ENCODE peak calls at places on chromosomes 12 and 14, in six cellular contexts. B is H1, Y is mesenchymal stem cell, X is IMR-90, I is H9, C is neuronal stem cell. D is an unnamed sample.

GRCh38 chr14:25049559-25050493 is at the start of gene STXBP6:
- DNase-seq in B (no peak), Y (peak; percentile 64), X (peak; percentile 65), I (peak; percentile 68), C (peak; percentile 71), D (peak; percentile 13)

GRCh38 chr14:95037273-95037672 is 120.1 kb downstream of the DICER1 start:
- DNase-seq in B (no peak), Y (no peak), X (no peak), I (no peak), C (no peak), D (no peak)

GRCh38 chr12:67410246-67410645 is 141.1 kb downstream of the CAND1 start:
- DNase-seq in B (no peak), Y (no peak), X (no peak), I (no peak), C (no peak), D (no peak)

GRCh38 chr12:2624543-2625266 is 170.1 kb upstream of the FKBP4 start:
- DNase-seq in B (peak; percentile 62), Y (peak; percentile 60), X (peak; percentile 59), I (peak; percentile 87), C (peak; percentile 36), D (peak; percentile 96)

GRCh38 chr14:76904100-76904739 is 78.0 kb downstream of the LRRC74A start:
- DNase-seq in B (no peak), Y (peak; percentile 96), X (peak; percentile 98), I (no peak), C (no peak), D (no peak)

GRCh38 chr14:74946659-74947281 is 8.6 kb downstream of the PGF start:
- DNase-seq in B (no peak), Y (no peak), X (no peak), I (no peak), C (no peak), D (no peak)

GRCh38 chr12:47990351-47991105 is 13.7 kb downstream of the COL2A1 start:
- DNase-seq in B (no peak), Y (no peak), X (peak; percentile 35), I (no peak), C (no peak), D (no peak)

GRCh38 chr12:8996682-8997405 is 7.5 kb downstream of the KLRG1 start:
- DNase-seq in B (no peak), Y (peak; percentile 71), X (peak; percentile 49), I (no peak), C (no peak), D (peak; percentile 59)

GRCh38 chr12:81598205-81598604 is 160.9 kb downstream of the PPFIA2 start:
- DNase-seq in B (no peak), Y (no peak), X (no peak), I (no peak), C (no peak), D (no peak)

GRCh38 chr14:76022991-76023390 is 37.4 kb downstream of the IFT43 start:
- DNase-seq in B (no peak), Y (no peak), X (peak; percentile 7), I (no peak), C (no peak), D (no peak)

GRCh38 chr14:37889087-37889486 is 293.7 kb downstream of the TTC6 start:
- DNase-seq in B (no peak), Y (no peak), X (no peak), I (no peak), C (no peak), D (no peak)

GRCh38 chr12:124694846-124695497 is 127.6 kb upstream of the NCOR2 start:
- DNase-seq in B (no peak), Y (no peak), X (peak; percentile 91), I (peak; percentile 29), C (no peak), D (peak; percentile 95)

GRCh38 chr14:64574370-64575115 is 24.8 kb downstream of the PPP1R36 start:
- DNase-seq in B (no peak), Y (no peak), X (no peak), I (no peak), C (no peak), D (no peak)

GRCh38 chr14:79602023-79602422 is 609.3 kb downstream of the DIO2 start:
- DNase-seq in B (no peak), Y (no peak), X (no peak), I (no peak), C (no peak), D (no peak)

GRCh38 chr12:108667349-108667748 is 33.7 kb upstream of the SELPLG start:
- DNase-seq in B (no peak), Y (peak; percentile 60), X (no peak), I (no peak), C (no peak), D (no peak)

GRCh38 chr12:108665608-108666202 is 32.0 kb upstream of the SELPLG start:
- DNase-seq in B (no peak), Y (no peak), X (no peak), I (no peak), C (no peak), D (no peak)

GRCh38 chr12:108668532-108668931 is 34.8 kb upstream of the SELPLG start:
- DNase-seq in B (no peak), Y (no peak), X (no peak), I (no peak), C (no peak), D (peak; percentile 43)

GRCh38 chr12:108664338-108665258 is 30.9 kb upstream of the SELPLG start:
- DNase-seq in B (peak; percentile 63), Y (peak; percentile 97), X (peak; percentile 95), I (peak; percentile 88), C (peak; percentile 80), D (peak; percentile 97)

DNA sequence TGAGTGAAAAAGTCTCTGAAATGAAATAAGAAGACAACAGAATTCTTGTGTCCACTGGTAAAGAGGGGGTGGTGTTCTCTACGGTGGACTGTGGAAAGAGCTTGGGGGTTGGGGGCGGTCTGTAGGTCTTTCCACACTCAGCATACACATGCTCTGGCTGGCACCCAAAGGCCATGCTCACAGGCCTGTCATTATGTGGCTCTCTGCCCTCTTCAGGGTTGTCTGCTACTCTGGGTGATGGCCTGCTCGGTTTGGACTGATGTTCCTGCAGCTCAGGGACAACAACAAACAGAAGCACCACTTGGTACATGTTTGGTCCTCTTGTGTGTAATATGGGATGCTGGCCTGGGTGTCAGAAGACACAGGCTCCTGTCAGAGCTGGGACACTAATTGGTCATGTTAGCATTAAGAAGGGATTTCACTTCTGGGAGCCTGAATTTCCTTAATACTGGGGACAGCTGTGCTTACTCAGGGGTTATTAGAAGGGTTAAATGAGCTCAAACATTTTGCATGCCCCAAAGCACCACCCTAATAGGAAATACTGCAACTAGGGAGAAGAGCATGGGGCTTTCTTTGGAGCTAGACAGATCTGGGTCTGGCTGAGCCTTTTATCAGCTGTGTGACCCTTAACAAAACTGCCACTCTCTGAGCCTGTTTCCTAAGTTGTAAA is 32.8 kb upstream of the SELPLG start:
- DNase-seq in B (no peak), Y (peak; percentile 56), X (peak; percentile 51), I (no peak), C (no peak), D (no peak)
- H4K91ac ChIP-seq in B (no peak overlapping the region), Y (peak overlapping the region; percentile 4), X (peak overlapping the region; percentile 43), I (no peak overlapping the region), C (no peak overlapping the region), D (no peak overlapping the region)

DNA sequence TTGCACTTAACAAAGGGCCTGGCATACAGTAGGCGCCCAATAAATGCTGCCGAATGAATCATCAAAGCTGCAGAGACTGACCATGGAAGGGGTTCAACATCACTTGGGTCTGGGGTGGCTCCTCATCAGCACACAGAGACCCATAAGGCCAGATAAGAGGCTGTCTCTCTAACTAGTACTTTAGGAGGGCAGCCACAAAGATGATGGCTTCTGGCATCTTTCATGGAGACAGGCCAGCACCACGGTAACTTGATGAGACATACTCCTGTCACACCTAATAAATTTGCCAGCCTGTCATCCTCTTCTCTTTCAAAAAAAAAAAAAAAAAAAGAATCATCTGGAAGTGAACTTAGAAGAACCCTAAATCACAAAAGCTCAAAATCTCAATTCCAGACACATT is 3.4 kb downstream of the PRIMA1 start:
- DNase-seq in B (no peak), Y (no peak), X (no peak), I (no peak), C (no peak), D (no peak)
- H3K9ac ChIP-seq in B (no peak overlapping the region), Y (no peak overlapping the region), X (no peak overlapping the region), I (no peak overlapping the region), C (no peak overlapping the region), D (no peak overlapping the region)

DNA sequence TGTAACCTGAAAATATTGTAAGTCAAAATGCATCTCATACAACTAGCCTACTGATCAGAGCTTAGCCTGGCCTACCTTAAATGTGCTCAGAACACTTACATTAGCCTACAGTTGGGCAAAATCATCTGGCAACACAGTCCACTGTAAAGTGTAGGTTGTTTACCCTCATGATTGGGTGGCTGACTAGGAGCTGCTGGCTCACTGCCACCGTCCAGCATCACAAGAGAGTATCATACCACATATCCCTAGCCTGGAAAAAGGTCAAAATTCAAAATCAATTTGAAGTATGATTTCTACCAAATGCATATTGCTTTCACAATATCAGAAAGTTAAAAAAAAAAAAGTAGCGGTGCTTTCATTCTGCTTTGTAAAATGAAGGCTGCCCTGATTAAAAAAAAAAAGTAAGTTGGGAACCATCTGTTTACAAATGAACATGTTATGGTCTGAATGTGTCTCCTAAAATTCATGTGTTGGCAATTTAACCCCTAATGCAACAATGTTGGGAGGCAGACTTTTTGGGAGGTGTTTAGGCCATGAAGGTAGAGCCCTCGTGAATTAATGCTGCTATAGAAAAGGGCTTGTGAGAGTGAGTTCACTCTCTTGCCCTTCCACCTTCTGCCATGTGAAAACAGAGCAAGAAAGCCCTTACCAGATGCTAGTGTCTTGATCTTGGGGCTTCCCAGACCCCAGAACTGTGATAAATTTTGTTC is 211.8 kb downstream of the PPM1H start:
- DNase-seq in B (no peak), Y (no peak), X (peak; percentile 60), I (no peak), C (no peak), D (no peak)
- H3K4ac ChIP-seq in B (no peak overlapping the region), Y (no peak overlapping the region), X (peak overlapping the region; percentile 77), I (no peak overlapping the region), C (no peak overlapping the region), D (no peak overlapping the region)

GRCh38 chr14:21234112-21234511 is 35.1 kb downstream of the HNRNPC start:
- DNase-seq in B (no peak), Y (no peak), X (no peak), I (no peak), C (no peak), D (no peak)

GRCh38 chr14:21229821-21230220 is 39.4 kb downstream of the HNRNPC start:
- DNase-seq in B (no peak), Y (no peak), X (no peak), I (no peak), C (no peak), D (no peak)

GRCh38 chr14:21227981-21228380 is 41.3 kb downstream of the HNRNPC start:
- DNase-seq in B (no peak), Y (no peak), X (no peak), I (no peak), C (no peak), D (no peak)

GRCh38 chr14:21233457-21234076 is 35.7 kb downstream of the HNRNPC start:
- DNase-seq in B (no peak), Y (peak; percentile 29), X (no peak), I (no peak), C (no peak), D (no peak)

DNA sequence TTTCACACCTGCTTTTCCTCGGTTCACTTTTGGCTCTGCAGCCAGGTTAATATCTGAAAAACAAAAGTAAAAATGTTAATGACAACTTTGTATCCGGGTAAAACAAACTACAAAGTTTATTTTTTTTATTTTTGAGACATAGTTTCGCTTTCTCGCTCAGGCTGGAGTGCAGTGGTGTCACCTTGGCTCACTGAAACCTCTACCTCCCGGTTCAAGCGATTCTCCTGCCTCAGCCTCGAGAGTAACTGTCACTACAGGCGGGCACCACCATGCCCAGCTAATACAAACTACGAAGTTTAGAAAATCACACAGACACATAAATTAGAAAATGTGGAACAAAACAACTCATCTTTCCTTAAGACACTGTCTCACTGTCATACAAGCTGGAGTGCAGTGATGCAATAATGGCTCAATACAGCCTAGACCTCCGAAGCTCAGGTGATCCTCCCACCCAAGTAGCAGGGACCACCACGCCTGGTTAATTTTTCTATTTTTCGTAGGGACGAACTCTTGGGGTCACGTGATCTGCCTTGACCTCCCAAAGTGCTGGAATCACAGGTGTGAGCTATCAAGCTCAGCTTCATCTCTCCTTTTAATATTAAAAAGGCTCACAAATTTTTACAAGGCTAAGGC is 38.1 kb downstream of the HNRNPC start:
- DNase-seq in B (no peak), Y (no peak), X (no peak), I (no peak), C (no peak), D (no peak)
- H4K91ac ChIP-seq in B (no peak overlapping the region), Y (no peak overlapping the region), X (no peak overlapping the region), I (no peak overlapping the region), C (no peak overlapping the region), D (no peak overlapping the region)